ENCODE peak calls at places on chromosomes 5 and 9, in seven cellular contexts. W is GM12865, J is lower leg skin, A is tibial artery, P is GM13977, B is kidney, X is GM20000. R is an unnamed sample.

GRCh38 chr9:95458666-95459065 is 58.1 kb downstream of the PTCH1 start:
- DNase-seq in W (no peak), J (no peak), A (no peak), P (no peak), B (no peak), X (no peak), R (no peak)

GRCh38 chr5:138573223-138573622 is 2.0 kb downstream of the HSPA9 start:
- DNase-seq in W (no peak), J (no peak), A (no peak), P (no peak), B (no peak), X (no peak), R (no peak)

GRCh38 chr5:132237670-132238069 is 10.0 kb upstream of the P4HA2 start:
- DNase-seq in W (no peak), J (no peak), A (no peak), P (no peak), B (no peak), X (no peak), R (no peak)

GRCh38 chr5:39605966-39606591 is 181.3 kb upstream of the DAB2 start:
- DNase-seq in W (no peak), J (no peak), A (no peak), P (no peak), B (no peak), X (no peak), R (no peak)

GRCh38 chr5:10834695-10835094 is 73.7 kb upstream of the DAP start:
- DNase-seq in W (no peak), J (no peak), A (no peak), P (no peak), B (no peak), X (no peak), R (no peak)

GRCh38 chr5:67156976-67157583 is 39.5 kb downstream of the CD180 start:
- DNase-seq in W (peak; percentile 70), J (no peak), A (no peak), P (peak; percentile 55), B (no peak), X (peak; percentile 61), R (peak; percentile 57)

GRCh38 chr9:4443439-4443838 is 46.8 kb upstream of the SLC1A1 start:
- DNase-seq in W (no peak), J (no peak), A (no peak), P (no peak), B (no peak), X (no peak), R (no peak)

GRCh38 chr5:45411971-45412612 is 284.1 kb downstream of the HCN1 start:
- DNase-seq in W (no peak), J (no peak), A (no peak), P (no peak), B (no peak), X (no peak), R (no peak)

GRCh38 chr5:120582635-120583034 is 118.5 kb downstream of the PRR16 start:
- DNase-seq in W (no peak), J (no peak), A (no peak), P (no peak), B (no peak), X (no peak), R (no peak)

GRCh38 chr5:95884021-95884333 is 61.5 kb upstream of the GLRX start:
- DNase-seq in W (no peak), J (no peak), A (no peak), P (peak; percentile 31), B (no peak), X (no peak), R (no peak)

GRCh38 chr5:144028058-144028457 is 142.4 kb downstream of the YIPF5 start:
- DNase-seq in W (no peak), J (no peak), A (no peak), P (no peak), B (no peak), X (no peak), R (no peak)

GRCh38 chr9:92763721-92764380 is 782 bp downstream of the BICD2 start:
- DNase-seq in W (peak; percentile 57), J (no peak), A (peak; percentile 36), P (peak; percentile 68), B (peak; percentile 83), X (peak; percentile 67), R (peak; percentile 66)

GRCh38 chr9:124260769-124261603 is 3.2 kb downstream of the NEK6 start:
- DNase-seq in W (peak; percentile 75), J (no peak), A (peak; percentile 68), P (no peak), B (peak; percentile 63), X (no peak), R (no peak)

GRCh38 chr5:116573617-116574431 is 799 bp downstream of the SEMA6A start:
- DNase-seq in W (peak; percentile 29), J (no peak), A (peak; percentile 21), P (peak; percentile 52), B (peak; percentile 79), X (peak; percentile 45), R (peak; percentile 59)

GRCh38 chr5:116575635-116576042 is 1.0 kb upstream of the SEMA6A start:
- DNase-seq in W (peak; percentile 46), J (peak; percentile 26), A (peak; percentile 23), P (peak; percentile 33), B (peak; percentile 71), X (peak; percentile 32), R (no peak)

GRCh38 chr5:116573279-116573616 is 1.4 kb downstream of the SEMA6A start:
- DNase-seq in W (peak; percentile 22), J (no peak), A (peak; percentile 23), P (peak; percentile 31), B (peak; percentile 80), X (peak; percentile 34), R (peak; percentile 51)

GRCh38 chr5:116576043-116576713 is 1.6 kb upstream of the SEMA6A start:
- DNase-seq in W (peak; percentile 90), J (peak; percentile 27), A (peak; percentile 40), P (peak; percentile 90), B (peak; percentile 85), X (peak; percentile 89), R (peak; percentile 89)

DNA sequence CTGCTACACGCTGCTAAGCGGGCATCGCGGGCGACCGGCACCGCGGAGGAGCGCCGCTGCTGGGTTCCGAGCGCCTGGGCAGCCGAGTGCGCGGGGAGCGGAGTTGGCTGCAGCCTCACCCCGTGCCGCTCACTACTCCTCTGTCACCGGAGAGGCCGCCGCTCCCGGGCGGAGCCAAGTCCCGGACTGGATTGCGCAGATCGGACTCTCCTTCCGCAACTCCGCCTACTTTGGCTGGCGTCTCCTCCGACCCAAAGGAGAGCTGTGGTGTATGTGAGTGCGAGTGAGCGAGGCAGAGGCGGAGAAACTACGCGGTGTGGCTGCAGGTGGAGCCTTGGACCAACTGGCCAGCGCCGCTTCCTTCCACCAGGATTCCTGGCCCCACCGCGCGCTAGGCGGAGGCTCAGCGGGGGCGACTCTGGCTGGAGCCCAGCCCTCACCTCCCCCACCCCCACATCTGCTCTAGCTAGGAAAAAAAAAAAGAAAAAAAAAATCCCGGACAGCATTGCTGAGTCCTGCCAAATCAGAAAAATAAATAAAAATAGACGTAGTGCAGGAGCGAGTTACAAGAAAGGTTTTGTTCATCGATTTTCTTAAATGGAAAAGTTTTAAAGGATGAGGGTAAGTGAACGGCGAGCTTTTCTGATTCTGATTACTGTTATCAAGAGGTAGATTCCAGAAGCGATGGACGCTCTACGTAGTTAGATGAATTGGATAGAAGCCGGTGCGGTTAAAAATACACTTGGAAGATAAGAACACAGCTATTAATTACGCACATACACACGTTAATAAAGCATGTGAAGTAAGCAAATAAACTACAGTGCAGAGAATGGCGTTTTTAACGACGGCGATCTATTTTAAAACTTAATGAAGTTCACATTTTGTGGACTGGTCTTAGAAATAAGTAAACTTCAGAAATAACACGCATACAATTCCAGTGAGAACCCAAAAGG is at the start of gene SEMA6A:
- DNase-seq in W (peak; percentile 95), J (peak; percentile 85), A (peak; percentile 83), P (peak; percentile 89), B (peak; percentile 97), X (peak; percentile 91), R (peak; percentile 89)
- TF ChIP-seq CTCF in W (no peak), J (no peak), A (no peak), P (no peak), B (peak; percentile 11), X (no peak), R (no peak)

GRCh38 chr5:53080271-53080670 is 29.3 kb downstream of the MOCS2 start:
- DNase-seq in W (no peak), J (no peak), A (no peak), P (no peak), B (no peak), X (no peak), R (no peak)
- TF ChIP-seq CTCF in W (no peak), J (no peak), A (no peak), P (no peak), B (no peak), X (no peak), R (no peak)

GRCh38 chr5:35229076-35230042 is 928 bp downstream of the PRLR start:
- DNase-seq in W (peak; percentile 50), J (no peak), A (no peak), P (peak; percentile 67), B (peak; percentile 64), X (peak; percentile 66), R (peak; percentile 68)
- TF ChIP-seq CTCF in W (peak; percentile 17), J (no peak), A (no peak), P (peak; percentile 43), B (peak; percentile 23), X (no peak), R (peak; percentile 34)

GRCh38 chr5:153626836-153627235 is 136.4 kb downstream of the GRIA1 start:
- DNase-seq in W (no peak), J (no peak), A (no peak), P (no peak), B (no peak), X (no peak), R (no peak)

GRCh38 chr5:153630546-153630945 is 140.1 kb downstream of the GRIA1 start:
- DNase-seq in W (no peak), J (no peak), A (no peak), P (no peak), B (no peak), X (no peak), R (no peak)

GRCh38 chr5:153629496-153629895 is 139.0 kb downstream of the GRIA1 start:
- DNase-seq in W (no peak), J (no peak), A (no peak), P (no peak), B (no peak), X (no peak), R (no peak)

GRCh38 chr5:153625826-153626354 is 135.4 kb downstream of the GRIA1 start:
- DNase-seq in W (no peak), J (no peak), A (no peak), P (no peak), B (no peak), X (no peak), R (no peak)

DNA sequence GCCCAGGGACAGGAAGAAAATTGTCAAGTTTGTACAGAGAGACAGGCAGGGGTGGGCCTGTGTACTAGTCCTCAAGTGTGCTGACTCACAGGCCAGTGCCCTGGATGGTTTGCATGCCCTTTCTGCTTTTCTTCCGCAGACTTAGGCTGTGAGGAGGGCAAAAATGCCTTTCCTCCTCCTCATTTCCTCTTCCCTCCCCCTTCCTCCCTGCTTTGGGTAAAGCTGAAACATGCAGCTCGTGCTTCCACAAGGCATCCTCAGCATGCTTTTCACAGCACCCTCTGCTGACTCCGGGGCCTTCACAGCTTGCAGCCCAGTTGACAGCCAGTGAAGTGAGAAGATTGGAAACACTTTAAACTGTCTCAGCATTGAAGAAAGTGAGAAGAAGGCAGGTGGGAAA is 138.6 kb downstream of the GRIA1 start:
- DNase-seq in W (no peak), J (peak; percentile 21), A (peak; percentile 49), P (no peak), B (peak; percentile 86), X (no peak), R (no peak)
- TF ChIP-seq CTCF in W (no peak), J (no peak), A (peak; percentile 20), P (no peak), B (no peak), X (no peak), R (no peak)